ENCODE peak calls at places on chromosomes 11 and 22, in ten cellular contexts. One of them, this sample, is unnamed.

GRCh38 chr22:40270748-40271373 is 75.4 kb upstream of the ADSL start:
- DNase-seq in psoas muscle: no peak
- DNase-seq in neural crest cell: no peak
- DNase-seq in CD8-positive, alpha-beta T cell: no peak
- DNase-seq in cardiac fibroblast: no peak
- DNase-seq in WTC11: no peak
- DNase-seq in CD4-positive, alpha-beta T cell: no peak
- DNase-seq in esophagus squamous epithelium: no peak
- DNase-seq in H9: no peak
- DNase-seq in HFFc6: no peak
- DNase-seq in this sample: no peak

GRCh38 chr22:43563571-43563970 is 151.8 kb downstream of the MPPED1 start:
- DNase-seq in HFFc6: no peak
- DNase-seq in H9: no peak
- DNase-seq in psoas muscle: no peak
- DNase-seq in CD8-positive, alpha-beta T cell: no peak
- DNase-seq in esophagus squamous epithelium: no peak
- DNase-seq in neural crest cell: no peak
- DNase-seq in cardiac fibroblast: no peak
- DNase-seq in WTC11: no peak
- DNase-seq in CD4-positive, alpha-beta T cell: no peak
- DNase-seq in this sample: no peak

GRCh38 chr22:19117111-19117512 is 5.1 kb downstream of the DGCR2 start:
- DNase-seq in CD4-positive, alpha-beta T cell: no peak
- DNase-seq in cardiac fibroblast: no peak
- DNase-seq in HFFc6: no peak
- DNase-seq in esophagus squamous epithelium: no peak
- DNase-seq in psoas muscle: no peak
- DNase-seq in H9: no peak
- DNase-seq in WTC11: no peak
- DNase-seq in neural crest cell: no peak
- DNase-seq in CD8-positive, alpha-beta T cell: no peak
- DNase-seq in this sample: no peak

GRCh38 chr11:69832561-69833413 is 13.6 kb upstream of the FGF3 start:
- DNase-seq in H9: peak; percentile 64
- DNase-seq in CD8-positive, alpha-beta T cell: no peak
- DNase-seq in WTC11: no peak
- DNase-seq in cardiac fibroblast: no peak
- DNase-seq in CD4-positive, alpha-beta T cell: no peak
- DNase-seq in HFFc6: no peak
- DNase-seq in neural crest cell: no peak
- DNase-seq in psoas muscle: peak; percentile 8
- DNase-seq in esophagus squamous epithelium: no peak
- DNase-seq in this sample: peak; percentile 56

GRCh38 chr22:50305658-50306566 is 1.5 kb downstream of the PLXNB2 start:
- DNase-seq in WTC11: no peak
- DNase-seq in psoas muscle: peak; percentile 87
- DNase-seq in esophagus squamous epithelium: no peak
- DNase-seq in neural crest cell: no peak
- DNase-seq in CD4-positive, alpha-beta T cell: no peak
- DNase-seq in cardiac fibroblast: peak; percentile 95
- DNase-seq in H9: no peak
- DNase-seq in CD8-positive, alpha-beta T cell: no peak
- DNase-seq in HFFc6: peak; percentile 97
- DNase-seq in this sample: peak; percentile 51

GRCh38 chr11:102599642-102600261 is 25.4 kb downstream of the MMP20 start:
- DNase-seq in HFFc6: peak; percentile 92
- DNase-seq in CD4-positive, alpha-beta T cell: no peak
- DNase-seq in WTC11: no peak
- DNase-seq in H9: no peak
- DNase-seq in esophagus squamous epithelium: no peak
- DNase-seq in cardiac fibroblast: peak; percentile 96
- DNase-seq in psoas muscle: no peak
- DNase-seq in neural crest cell: no peak
- DNase-seq in CD8-positive, alpha-beta T cell: no peak
- DNase-seq in this sample: no peak

GRCh38 chr11:2804189-2804588 is 81.4 kb downstream of the CDKN1C start:
- DNase-seq in psoas muscle: peak; percentile 35
- DNase-seq in CD8-positive, alpha-beta T cell: no peak
- DNase-seq in H9: peak; percentile 10
- DNase-seq in CD4-positive, alpha-beta T cell: no peak
- DNase-seq in neural crest cell: no peak
- DNase-seq in WTC11: peak; percentile 5
- DNase-seq in esophagus squamous epithelium: no peak
- DNase-seq in HFFc6: no peak
- DNase-seq in cardiac fibroblast: no peak
- DNase-seq in this sample: no peak

GRCh38 chr11:133833101-133833898 is 12.0 kb downstream of the SPATA19 start:
- DNase-seq in cardiac fibroblast: no peak
- DNase-seq in CD4-positive, alpha-beta T cell: no peak
- DNase-seq in HFFc6: no peak
- DNase-seq in CD8-positive, alpha-beta T cell: peak; percentile 34
- DNase-seq in WTC11: no peak
- DNase-seq in H9: no peak
- DNase-seq in esophagus squamous epithelium: no peak
- DNase-seq in psoas muscle: no peak
- DNase-seq in neural crest cell: no peak
- DNase-seq in this sample: no peak

GRCh38 chr22:37212174-37212906 is at the start of gene SSTR3:
- DNase-seq in neural crest cell: peak; percentile 16
- DNase-seq in HFFc6: no peak
- DNase-seq in CD4-positive, alpha-beta T cell: no peak
- DNase-seq in esophagus squamous epithelium: no peak
- DNase-seq in WTC11: peak; percentile 34
- DNase-seq in CD8-positive, alpha-beta T cell: no peak
- DNase-seq in psoas muscle: peak; percentile 58
- DNase-seq in H9: peak; percentile 64
- DNase-seq in cardiac fibroblast: no peak
- DNase-seq in this sample: peak; percentile 59

GRCh38 chr11:56473252-56473651 is at the start of gene OR5M3:
- DNase-seq in WTC11: no peak
- DNase-seq in esophagus squamous epithelium: no peak
- DNase-seq in HFFc6: no peak
- DNase-seq in neural crest cell: no peak
- DNase-seq in cardiac fibroblast: no peak
- DNase-seq in CD4-positive, alpha-beta T cell: no peak
- DNase-seq in CD8-positive, alpha-beta T cell: no peak
- DNase-seq in psoas muscle: no peak
- DNase-seq in H9: no peak
- DNase-seq in this sample: no peak

GRCh38 chr22:39616051-39616450 is 45.5 kb downstream of the CACNA1I start:
- DNase-seq in neural crest cell: no peak
- DNase-seq in CD8-positive, alpha-beta T cell: no peak
- DNase-seq in cardiac fibroblast: no peak
- DNase-seq in psoas muscle: no peak
- DNase-seq in HFFc6: no peak
- DNase-seq in CD4-positive, alpha-beta T cell: no peak
- DNase-seq in esophagus squamous epithelium: no peak
- DNase-seq in WTC11: no peak
- DNase-seq in H9: no peak
- DNase-seq in this sample: peak; percentile 35

GRCh38 chr22:25546242-25546641 is 18.2 kb upstream of the GRK3 start:
- DNase-seq in neural crest cell: no peak
- DNase-seq in esophagus squamous epithelium: no peak
- DNase-seq in cardiac fibroblast: no peak
- DNase-seq in H9: no peak
- DNase-seq in psoas muscle: no peak
- DNase-seq in CD8-positive, alpha-beta T cell: no peak
- DNase-seq in HFFc6: no peak
- DNase-seq in WTC11: no peak
- DNase-seq in CD4-positive, alpha-beta T cell: no peak
- DNase-seq in this sample: no peak
- TF ChIP-seq CTCF in neural crest cell: no peak
- TF ChIP-seq CTCF in esophagus squamous epithelium: no peak
- TF ChIP-seq CTCF in cardiac fibroblast: no peak
- TF ChIP-seq CTCF in H9: no peak
- TF ChIP-seq CTCF in psoas muscle: no peak
- TF ChIP-seq CTCF in CD8-positive, alpha-beta T cell: no peak
- TF ChIP-seq CTCF in HFFc6: no peak
- TF ChIP-seq CTCF in WTC11: no peak
- TF ChIP-seq CTCF in CD4-positive, alpha-beta T cell: no peak
- TF ChIP-seq CTCF in this sample: no peak

DNA sequence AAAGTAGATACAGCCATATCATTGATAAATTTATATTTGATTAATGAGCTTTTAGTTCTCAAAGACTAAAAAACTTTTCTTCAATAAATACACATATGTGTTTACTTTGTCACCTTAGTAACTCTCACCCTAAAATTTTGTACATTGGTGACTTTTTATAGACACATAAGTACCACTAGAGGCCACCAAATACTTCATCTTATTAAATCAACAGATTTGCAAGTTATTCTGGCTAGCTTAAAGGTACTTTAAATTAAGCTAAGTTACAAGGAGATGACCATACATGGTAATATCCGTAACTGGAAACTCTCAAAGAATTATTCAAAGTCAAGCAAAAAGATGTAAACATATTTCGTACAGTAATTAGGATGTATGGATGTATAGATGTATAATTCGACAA is 112.2 kb downstream of the SBF2 start:
- DNase-seq in HFFc6: peak; percentile 66
- DNase-seq in esophagus squamous epithelium: no peak
- DNase-seq in cardiac fibroblast: peak; percentile 71
- DNase-seq in H9: no peak
- DNase-seq in CD4-positive, alpha-beta T cell: no peak
- DNase-seq in psoas muscle: no peak
- DNase-seq in WTC11: no peak
- DNase-seq in CD8-positive, alpha-beta T cell: no peak
- DNase-seq in neural crest cell: no peak
- DNase-seq in this sample: peak; percentile 43
- TF ChIP-seq CTCF in HFFc6: peak; percentile 76
- TF ChIP-seq CTCF in esophagus squamous epithelium: no peak
- TF ChIP-seq CTCF in cardiac fibroblast: no peak
- TF ChIP-seq CTCF in H9: peak; percentile 40
- TF ChIP-seq CTCF in CD4-positive, alpha-beta T cell: no peak
- TF ChIP-seq CTCF in psoas muscle: no peak
- TF ChIP-seq CTCF in WTC11: no peak
- TF ChIP-seq CTCF in CD8-positive, alpha-beta T cell: no peak
- TF ChIP-seq CTCF in neural crest cell: peak; percentile 53
- TF ChIP-seq CTCF in this sample: no peak

GRCh38 chr11:14974021-14974698 is 2.0 kb upstream of the CALCA start:
- DNase-seq in CD4-positive, alpha-beta T cell: no peak
- DNase-seq in esophagus squamous epithelium: no peak
- DNase-seq in psoas muscle: no peak
- DNase-seq in cardiac fibroblast: peak; percentile 1
- DNase-seq in WTC11: peak; percentile 42
- DNase-seq in HFFc6: no peak
- DNase-seq in CD8-positive, alpha-beta T cell: no peak
- DNase-seq in neural crest cell: no peak
- DNase-seq in H9: peak; percentile 51
- DNase-seq in this sample: peak; percentile 75

GRCh38 chr11:14973621-14974020 is 1.5 kb upstream of the CALCA start:
- DNase-seq in HFFc6: no peak
- DNase-seq in CD4-positive, alpha-beta T cell: no peak
- DNase-seq in psoas muscle: no peak
- DNase-seq in CD8-positive, alpha-beta T cell: no peak
- DNase-seq in cardiac fibroblast: peak; percentile 15
- DNase-seq in esophagus squamous epithelium: no peak
- DNase-seq in WTC11: peak; percentile 53
- DNase-seq in neural crest cell: peak; percentile 38
- DNase-seq in H9: peak; percentile 44
- DNase-seq in this sample: peak; percentile 60

GRCh38 chr11:14972581-14973490 is 685 bp upstream of the CALCA start:
- DNase-seq in WTC11: no peak
- DNase-seq in neural crest cell: no peak
- DNase-seq in cardiac fibroblast: no peak
- DNase-seq in psoas muscle: no peak
- DNase-seq in esophagus squamous epithelium: no peak
- DNase-seq in CD8-positive, alpha-beta T cell: no peak
- DNase-seq in CD4-positive, alpha-beta T cell: no peak
- DNase-seq in HFFc6: no peak
- DNase-seq in H9: peak; percentile 33
- DNase-seq in this sample: peak; percentile 47

GRCh38 chr11:14977481-14977880 is 5.3 kb upstream of the CALCA start:
- DNase-seq in neural crest cell: no peak
- DNase-seq in WTC11: no peak
- DNase-seq in H9: no peak
- DNase-seq in HFFc6: no peak
- DNase-seq in CD8-positive, alpha-beta T cell: no peak
- DNase-seq in CD4-positive, alpha-beta T cell: no peak
- DNase-seq in psoas muscle: no peak
- DNase-seq in esophagus squamous epithelium: no peak
- DNase-seq in cardiac fibroblast: no peak
- DNase-seq in this sample: no peak

GRCh38 chr11:14974723-14975587 is 2.8 kb upstream of the CALCA start:
- DNase-seq in HFFc6: no peak
- DNase-seq in H9: peak; percentile 84
- DNase-seq in psoas muscle: no peak
- DNase-seq in CD8-positive, alpha-beta T cell: peak; percentile 67
- DNase-seq in cardiac fibroblast: peak; percentile 57
- DNase-seq in WTC11: peak; percentile 85
- DNase-seq in esophagus squamous epithelium: no peak
- DNase-seq in CD4-positive, alpha-beta T cell: peak; percentile 45
- DNase-seq in neural crest cell: peak; percentile 63
- DNase-seq in this sample: peak; percentile 86
- TF ChIP-seq CTCF in HFFc6: peak; percentile 74
- TF ChIP-seq CTCF in H9: peak; percentile 85
- TF ChIP-seq CTCF in psoas muscle: peak; percentile 56
- TF ChIP-seq CTCF in CD8-positive, alpha-beta T cell: peak; percentile 63
- TF ChIP-seq CTCF in cardiac fibroblast: peak; percentile 78
- TF ChIP-seq CTCF in WTC11: peak; percentile 72
- TF ChIP-seq CTCF in esophagus squamous epithelium: peak; percentile 30
- TF ChIP-seq CTCF in CD4-positive, alpha-beta T cell: peak; percentile 66
- TF ChIP-seq CTCF in neural crest cell: peak; percentile 81
- TF ChIP-seq CTCF in this sample: peak; percentile 90

GRCh38 chr11:32279672-32280071 is 155.7 kb downstream of the WT1 start:
- DNase-seq in CD4-positive, alpha-beta T cell: no peak
- DNase-seq in CD8-positive, alpha-beta T cell: no peak
- DNase-seq in psoas muscle: no peak
- DNase-seq in esophagus squamous epithelium: no peak
- DNase-seq in HFFc6: no peak
- DNase-seq in WTC11: no peak
- DNase-seq in H9: no peak
- DNase-seq in cardiac fibroblast: no peak
- DNase-seq in neural crest cell: no peak
- DNase-seq in this sample: peak; percentile 51
- TF ChIP-seq CTCF in CD4-positive, alpha-beta T cell: no peak
- TF ChIP-seq CTCF in CD8-positive, alpha-beta T cell: no peak
- TF ChIP-seq CTCF in psoas muscle: no peak
- TF ChIP-seq CTCF in esophagus squamous epithelium: no peak
- TF ChIP-seq CTCF in HFFc6: no peak
- TF ChIP-seq CTCF in WTC11: no peak
- TF ChIP-seq CTCF in H9: peak; percentile 51
- TF ChIP-seq CTCF in cardiac fibroblast: peak; percentile 16
- TF ChIP-seq CTCF in neural crest cell: peak; percentile 46
- TF ChIP-seq CTCF in this sample: peak; percentile 31

DNA sequence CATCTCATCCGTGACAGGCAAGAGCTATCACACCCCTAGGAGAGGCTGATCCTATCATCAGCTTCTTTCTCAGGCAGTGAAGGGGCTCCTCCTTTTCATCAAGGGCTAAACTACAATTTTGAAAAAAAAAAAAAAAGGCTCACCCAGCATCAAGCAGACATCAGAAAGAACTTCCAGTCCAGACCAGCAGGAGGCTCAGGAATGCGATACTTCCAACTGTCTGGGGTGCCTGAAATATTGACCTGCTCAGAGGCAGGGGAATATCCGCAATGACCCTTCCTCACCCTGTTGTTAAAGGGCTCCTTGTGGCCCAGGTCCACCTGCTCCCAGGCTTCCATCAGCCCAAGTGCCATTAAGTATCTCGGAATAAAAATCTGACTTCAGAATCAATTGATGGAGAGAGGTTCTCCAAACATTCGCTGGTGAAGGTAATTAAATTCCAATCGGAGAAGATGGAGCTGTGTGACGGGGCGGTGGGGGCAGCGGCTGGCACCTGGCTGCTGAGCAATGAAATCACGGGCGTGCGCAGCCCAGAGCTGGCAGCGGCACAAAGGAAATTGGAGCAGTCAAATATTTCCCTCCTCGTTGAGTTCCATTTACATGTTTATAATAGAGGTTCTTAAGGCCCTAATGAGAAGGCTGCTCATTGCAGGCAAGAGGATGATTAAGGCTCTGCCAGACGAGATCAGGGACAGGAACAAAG is 68.9 kb upstream of the THY1 start:
- DNase-seq in neural crest cell: no peak
- DNase-seq in HFFc6: peak; percentile 26
- DNase-seq in cardiac fibroblast: peak; percentile 42
- DNase-seq in WTC11: no peak
- DNase-seq in esophagus squamous epithelium: no peak
- DNase-seq in H9: no peak
- DNase-seq in CD4-positive, alpha-beta T cell: no peak
- DNase-seq in psoas muscle: no peak
- DNase-seq in CD8-positive, alpha-beta T cell: no peak
- DNase-seq in this sample: peak; percentile 62
- TF ChIP-seq CTCF in neural crest cell: peak; percentile 54
- TF ChIP-seq CTCF in HFFc6: peak; percentile 76
- TF ChIP-seq CTCF in cardiac fibroblast: peak; percentile 59
- TF ChIP-seq CTCF in WTC11: no peak
- TF ChIP-seq CTCF in esophagus squamous epithelium: peak; percentile 29
- TF ChIP-seq CTCF in H9: peak; percentile 58
- TF ChIP-seq CTCF in CD4-positive, alpha-beta T cell: no peak
- TF ChIP-seq CTCF in psoas muscle: no peak
- TF ChIP-seq CTCF in CD8-positive, alpha-beta T cell: no peak
- TF ChIP-seq CTCF in this sample: peak; percentile 29